ENCODE peak calls at places on chromosome 21, in six cellular contexts. D is WTC11, T is GM12878, X is K562, A is H1, C is HepG2. W is an unnamed sample.

GRCh38 chr21:21163904-21164303 is 165.7 kb downstream of the NCAM2 start:
- DNase-seq in D (peak; percentile 29), T (no peak), X (peak; percentile 55), A (no peak), C (peak; percentile 26), W (peak; percentile 78)

GRCh38 chr21:34906401-34906800 is 142.7 kb downstream of the RUNX1 start:
- DNase-seq in D (no peak), T (no peak), X (no peak), A (no peak), C (no peak), W (no peak)

GRCh38 chr21:39022901-39023693 is 160.2 kb downstream of the PSMG1 start:
- DNase-seq in D (no peak), T (no peak), X (peak; percentile 49), A (no peak), C (peak; percentile 37), W (peak; percentile 72)

GRCh38 chr21:25573409-25574206 is 33.7 kb downstream of the MRPL39 start:
- DNase-seq in D (no peak), T (peak; percentile 81), X (peak; percentile 38), A (no peak), C (peak; percentile 6), W (no peak)

GRCh38 chr21:21003701-21004100 is 5.5 kb downstream of the NCAM2 start:
- DNase-seq in D (peak; percentile 24), T (no peak), X (peak; percentile 31), A (no peak), C (peak; percentile 29), W (peak; percentile 90)

GRCh38 chr21:26148834-26149354 is 21.7 kb downstream of the APP start:
- DNase-seq in D (no peak), T (no peak), X (no peak), A (no peak), C (no peak), W (peak; percentile 52)

GRCh38 chr21:33059319-33059894 is 10.5 kb upstream of the OLIG1 start:
- DNase-seq in D (no peak), T (no peak), X (no peak), A (no peak), C (peak; percentile 11), W (no peak)

GRCh38 chr21:9750341-9751086 is 770.9 kb upstream of the TPTE start:
- DNase-seq in D (no peak), T (no peak), X (no peak), A (no peak), C (no peak), W (no peak)

GRCh38 chr21:21860888-21861287 is 862.7 kb downstream of the NCAM2 start:
- DNase-seq in D (no peak), T (no peak), X (no peak), A (no peak), C (no peak), W (no peak)

GRCh38 chr21:35147439-35147838 is 98.3 kb upstream of the RUNX1 start:
- DNase-seq in D (no peak), T (no peak), X (no peak), A (no peak), C (no peak), W (no peak)

GRCh38 chr21:39083377-39084008 is 99.8 kb downstream of the PSMG1 start:
- DNase-seq in D (no peak), T (no peak), X (no peak), A (no peak), C (no peak), W (no peak)

GRCh38 chr21:14968029-14968428 is 96.8 kb downstream of the NRIP1 start:
- DNase-seq in D (no peak), T (no peak), X (no peak), A (no peak), C (no peak), W (no peak)

GRCh38 chr21:38798481-38798882 is 7.2 kb upstream of the ETS2 start:
- DNase-seq in D (peak; percentile 17), T (no peak), X (peak; percentile 85), A (no peak), C (no peak), W (no peak)

GRCh38 chr21:29154270-29154669 is 23.8 kb downstream of the MAP3K7CL start:
- DNase-seq in D (no peak), T (no peak), X (no peak), A (no peak), C (no peak), W (no peak)

DNA sequence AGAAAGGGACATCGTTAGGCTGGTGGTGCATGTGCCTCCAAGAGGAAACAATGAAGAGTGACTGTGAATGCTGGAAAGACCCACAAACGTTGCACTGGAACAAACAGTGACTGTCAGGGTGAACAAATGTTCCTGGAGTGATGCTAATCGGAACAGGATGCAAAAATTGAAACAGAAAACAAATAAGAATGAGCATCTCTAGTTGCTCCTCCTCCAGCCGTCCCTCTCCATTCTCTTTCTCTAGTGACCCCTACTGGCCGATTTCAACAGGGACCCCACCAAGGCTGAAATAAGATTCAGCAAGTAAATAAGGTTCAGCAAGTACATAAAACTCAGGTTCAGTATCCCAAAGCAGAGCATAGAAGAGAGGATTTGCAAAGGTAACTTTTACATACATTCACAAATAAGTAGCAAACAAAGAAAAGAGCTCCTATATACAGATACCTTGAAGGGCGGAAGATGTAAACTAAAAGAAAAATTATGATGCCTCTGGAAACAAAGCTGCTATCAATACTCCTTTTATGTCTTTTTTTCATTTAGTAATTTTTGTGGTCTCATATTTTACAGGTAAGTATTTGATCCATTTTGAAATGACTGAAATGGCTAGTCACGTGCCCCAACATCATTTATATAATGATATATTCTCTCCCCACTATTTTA is 836.1 kb upstream of the ADAMTS5 start:
- DNase-seq in D (peak; percentile 62), T (no peak), X (peak; percentile 40), A (peak; percentile 17), C (no peak), W (peak; percentile 82)
- TF ChIP-seq CREB1 in D (no peak), T (no peak), X (no peak), A (no peak), C (no peak), W (no peak)

DNA sequence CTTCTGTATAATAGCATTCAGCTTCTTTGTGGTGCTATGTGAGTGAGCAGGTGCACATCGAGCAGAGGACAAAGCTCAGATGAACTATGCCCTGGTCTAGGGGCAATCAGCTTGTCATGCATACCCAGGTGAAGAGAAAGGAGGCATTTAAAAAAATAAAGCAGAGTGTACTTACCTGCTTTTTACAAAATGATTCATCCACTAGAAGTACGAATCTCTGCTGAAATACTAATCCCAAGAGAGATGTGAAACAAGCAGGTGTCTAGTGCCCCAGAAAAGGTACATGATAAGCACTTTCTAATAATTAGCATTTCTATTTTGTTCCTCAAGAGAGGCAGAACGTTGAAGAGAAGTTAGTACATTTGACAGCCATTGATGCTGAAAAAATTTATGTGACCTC is 31.1 kb downstream of the CHODL start:
- DNase-seq in D (no peak), T (no peak), X (no peak), A (no peak), C (no peak), W (no peak)
- TF ChIP-seq CREB1 in D (no peak), T (no peak), X (no peak), A (no peak), C (no peak), W (no peak)

DNA sequence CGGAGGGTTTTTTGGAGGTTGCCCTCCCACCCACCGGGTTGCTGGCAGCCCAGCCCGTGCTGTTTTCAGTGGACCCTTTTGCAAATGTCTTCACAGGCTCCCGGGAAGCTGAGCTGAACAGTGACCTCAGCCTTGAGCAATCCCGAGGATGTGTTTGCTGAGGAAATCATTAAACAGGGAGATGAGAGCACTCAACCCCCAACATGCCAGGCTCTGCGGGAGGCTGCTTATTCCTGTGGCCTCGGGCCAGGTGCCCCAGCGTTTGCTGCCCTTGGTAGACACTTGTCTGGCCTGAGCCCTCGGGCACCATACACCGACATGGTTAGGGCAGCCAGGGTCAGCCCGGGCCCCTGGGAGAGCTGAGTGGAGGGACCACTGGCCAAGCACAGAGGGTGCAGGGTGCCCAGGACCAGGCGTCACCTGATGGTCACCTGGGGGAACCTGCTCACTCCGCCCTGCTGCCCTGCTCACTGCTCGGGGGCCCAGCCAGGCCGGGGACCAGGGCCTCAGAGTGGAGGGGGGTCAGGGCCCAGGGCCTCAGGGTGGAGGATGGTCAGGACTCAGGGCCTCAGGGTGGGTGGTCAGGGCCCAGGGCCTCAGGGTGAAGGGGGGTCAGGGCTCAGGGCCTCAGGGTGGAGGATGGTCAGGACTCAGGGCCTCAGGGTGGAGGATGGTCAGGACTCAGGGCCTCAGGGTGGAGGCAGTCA is 42.5 kb upstream of the POFUT2 start:
- DNase-seq in D (no peak), T (no peak), X (no peak), A (peak; percentile 58), C (peak; percentile 89), W (no peak)
- TF ChIP-seq CREB1 in D (no peak), T (no peak), X (no peak), A (no peak), C (no peak), W (no peak)

DNA sequence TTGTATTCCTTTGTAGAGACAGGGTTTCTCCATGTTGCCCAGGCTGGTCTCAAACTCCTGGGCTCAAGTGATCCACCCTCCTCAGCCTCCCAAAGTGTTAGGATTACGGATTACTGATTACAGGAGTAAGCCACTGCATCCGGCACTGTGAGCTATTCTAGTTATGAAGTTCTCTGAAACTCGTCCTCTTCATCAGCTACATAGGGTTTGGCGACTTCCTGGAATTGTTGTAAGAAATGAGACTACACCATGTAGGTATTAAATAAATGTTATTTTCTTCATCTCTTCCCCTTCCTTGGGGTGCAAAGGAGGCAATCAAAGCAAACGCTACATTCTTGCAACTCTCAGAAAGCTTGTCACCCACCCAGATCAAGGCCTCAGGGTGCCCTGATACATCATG is 131.2 kb upstream of the TIAM1 start:
- DNase-seq in D (no peak), T (no peak), X (no peak), A (no peak), C (no peak), W (no peak)
- TF ChIP-seq CREB1 in D (no peak), T (no peak), X (no peak), A (no peak), C (no peak), W (no peak)

GRCh38 chr21:16308269-16308668 is 578.5 kb downstream of the USP25 start:
- DNase-seq in D (no peak), T (no peak), X (no peak), A (no peak), C (no peak), W (no peak)

GRCh38 chr21:16307256-16307655 is 577.5 kb downstream of the USP25 start:
- DNase-seq in D (no peak), T (no peak), X (no peak), A (no peak), C (no peak), W (no peak)

GRCh38 chr21:16305686-16306085 is 575.9 kb downstream of the USP25 start:
- DNase-seq in D (no peak), T (no peak), X (no peak), A (no peak), C (no peak), W (no peak)

GRCh38 chr21:16310191-16310590 is 580.4 kb downstream of the USP25 start:
- DNase-seq in D (no peak), T (no peak), X (no peak), A (no peak), C (no peak), W (no peak)

DNA sequence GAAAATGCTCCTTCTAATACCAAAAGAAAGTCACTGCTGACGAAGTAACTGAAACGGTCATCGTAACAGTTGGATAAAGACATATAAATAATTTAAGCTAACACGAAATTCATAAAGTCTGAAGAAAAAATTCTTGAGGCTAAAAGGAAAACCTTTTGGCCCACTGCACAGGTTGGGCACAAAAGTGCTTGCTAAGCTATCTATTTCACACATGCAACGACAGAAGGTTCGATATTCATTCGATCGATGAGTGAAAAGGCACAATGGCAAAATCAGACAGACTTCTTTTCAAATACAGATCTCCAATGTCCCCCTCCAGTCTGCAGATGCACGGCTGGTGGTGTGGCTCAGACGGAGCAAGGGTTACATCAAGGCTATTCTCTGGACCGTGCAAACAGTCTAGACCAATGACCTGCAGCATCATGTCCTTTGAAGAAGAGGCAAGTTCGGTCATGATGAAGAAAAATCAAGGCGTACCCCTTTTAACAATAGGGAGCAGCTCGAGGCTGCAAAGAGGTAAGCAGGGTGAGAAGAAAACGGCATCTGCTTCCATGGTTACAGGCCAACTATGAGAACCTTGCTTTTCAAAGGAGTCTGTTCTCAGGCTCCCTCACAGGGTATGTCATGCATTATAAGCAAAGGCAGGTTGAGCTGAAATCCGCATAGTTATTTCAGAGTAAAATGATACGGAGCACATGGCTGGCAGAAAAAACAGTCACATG is 579.6 kb downstream of the USP25 start:
- DNase-seq in D (no peak), T (no peak), X (no peak), A (no peak), C (no peak), W (peak; percentile 48)
- TF ChIP-seq CREB1 in D (no peak), T (no peak), X (no peak), A (no peak), C (no peak), W (no peak)